ENCODE peak calls at places on chromosomes 12 and 14, in nine cellular contexts. B is pancreas; R is stimulated activated CD4-positive, alpha-beta T cell treated with anti-CD3 and anti-CD28 coated beads, Interleukin-1b, Interleukin-23, amount 100 ng/mL, for 1 hour; O is progenitor cell of endocrine pancreas; U is G401; T is kidney; I is activated CD4-positive, alpha-beta T cell treated with anti-CD3 and anti-CD28 coated beads for 36 hours; P is Karpas-422; S is GM12878. G is an unnamed sample.

GRCh38 chr14:23149745-23150144 is 30.7 kb upstream of the CEBPE start:
- DNase-seq in B (no peak), O (no peak), I (no peak), T (no peak), S (no peak), R (no peak), U (no peak), P (no peak), G (no peak)

GRCh38 chr12:68971404-68971803 is 38.4 kb upstream of the CPM start:
- DNase-seq in B (no peak), O (no peak), T (no peak), S (no peak), I (no peak), U (no peak), P (no peak), R (no peak), G (no peak)

GRCh38 chr14:89899917-89900680 is 54.4 kb downstream of the EFCAB11 start:
- DNase-seq in U (peak), I (peak), T (no peak), O (no peak), R (no peak), P (peak), S (no peak), B (no peak), G (peak)

GRCh38 chr14:34741840-34742239 is 27.4 kb upstream of the CFL2 start:
- DNase-seq in T (no peak), P (no peak), B (no peak), S (no peak), U (no peak), O (no peak), R (no peak), I (no peak), G (no peak)

GRCh38 chr14:103185051-103186027 is 62.1 kb downstream of the TNFAIP2 start:
- DNase-seq in S (no peak), P (peak), R (no peak), O (no peak), B (no peak), I (no peak), U (peak), T (no peak), G (peak)

GRCh38 chr14:74299061-74299545 is 3.6 kb downstream of the ABCD4 start:
- DNase-seq in B (no peak), T (peak), I (peak), O (no peak), R (no peak), P (no peak), U (no peak), S (no peak), G (no peak)

GRCh38 chr12:127690161-127690560 is 576.8 kb upstream of the TMEM132C start:
- DNase-seq in O (no peak), B (no peak), T (no peak), I (no peak), P (peak), S (no peak), R (no peak), U (peak), G (peak)

GRCh38 chr14:68247867-68248266 is 428.3 kb downstream of the RAD51B start:
- DNase-seq in R (no peak), U (no peak), O (no peak), I (no peak), S (no peak), P (no peak), B (no peak), T (no peak), G (no peak)

GRCh38 chr14:62125793-62126192 is 363.6 kb downstream of the SNAPC1 start:
- DNase-seq in O (no peak), R (no peak), B (no peak), U (no peak), I (no peak), T (no peak), S (no peak), P (peak), G (no peak)

GRCh38 chr12:132498931-132499330 is 9.0 kb downstream of the FBRSL1 start:
- DNase-seq in T (no peak), O (no peak), I (no peak), P (no peak), U (no peak), R (no peak), B (no peak), S (no peak), G (no peak)

GRCh38 chr14:60815371-60815770 is 80.8 kb downstream of the MNAT1 start:
- DNase-seq in P (peak), B (no peak), U (no peak), I (no peak), T (no peak), S (peak), R (no peak), O (no peak), G (peak)

GRCh38 chr12:64123448-64123847 is 98.6 kb downstream of the KICS2 start:
- DNase-seq in S (no peak), I (no peak), P (no peak), T (no peak), U (no peak), B (no peak), R (no peak), O (no peak), G (no peak)

GRCh38 chr12:18400186-18400585 is 138.9 kb downstream of the PIK3C2G start:
- DNase-seq in T (no peak), B (no peak), R (no peak), S (no peak), U (no peak), O (no peak), I (no peak), P (no peak), G (no peak)

GRCh38 chr14:88505621-88506020 is 49.2 kb downstream of the PTPN21 start:
- DNase-seq in S (no peak), T (no peak), O (no peak), P (no peak), R (no peak), B (no peak), U (no peak), I (no peak), G (no peak)

GRCh38 chr14:82488473-82488872 is 954.8 kb upstream of the SEL1L start:
- DNase-seq in O (no peak), I (no peak), U (no peak), P (no peak), R (no peak), T (no peak), S (no peak), B (peak), G (no peak)

GRCh38 chr12:1213205-1213604 is 222.2 kb downstream of the ERC1 start:
- DNase-seq in B (no peak), U (no peak), S (no peak), O (no peak), I (peak), R (no peak), T (no peak), P (no peak), G (no peak)

GRCh38 chr14:70638416-70638815 is 3.3 kb upstream of the TTC9 start:
- DNase-seq in R (no peak), I (no peak), T (no peak), U (no peak), O (no peak), S (no peak), B (no peak), P (no peak), G (no peak)

GRCh38 chr14:75604979-75605825 is 26.8 kb downstream of the FLVCR2 start:
- DNase-seq in T (no peak), R (no peak), I (no peak), U (no peak), P (no peak), O (no peak), S (no peak), B (no peak), G (no peak)

GRCh38 chr12:120125792-120126634 is 9.5 kb upstream of the RAB35 start:
- DNase-seq in R (no peak), P (no peak), B (no peak), T (no peak), I (peak), S (no peak), U (no peak), O (no peak), G (no peak)

GRCh38 chr14:79728331-79728730 is 483.0 kb downstream of the DIO2 start:
- DNase-seq in P (no peak), R (no peak), T (no peak), B (no peak), I (no peak), U (no peak), O (no peak), S (no peak), G (no peak)

GRCh38 chr14:65156568-65157366 is 54.5 kb upstream of the MAX start:
- DNase-seq in U (no peak), P (peak), S (peak), O (no peak), R (no peak), T (peak), I (no peak), B (no peak), G (peak)

GRCh38 chr14:102826751-102827675 is 49.8 kb downstream of the TRAF3 start:
- DNase-seq in P (no peak), U (no peak), T (no peak), I (no peak), R (no peak), S (no peak), O (no peak), B (no peak), G (no peak)

GRCh38 chr14:70856851-70857498 is 47.7 kb upstream of the MAP3K9 start:
- DNase-seq in R (no peak), S (no peak), I (peak), B (no peak), P (no peak), U (no peak), T (no peak), O (no peak), G (no peak)

GRCh38 chr14:22596354-22596879 is 1.7 kb upstream of the ABHD4 start:
- DNase-seq in U (no peak), I (no peak), R (no peak), B (no peak), O (no peak), S (no peak), T (no peak), P (no peak), G (no peak)

GRCh38 chr14:72781476-72782181 is 112.3 kb downstream of the DPF3 start:
- DNase-seq in S (no peak), B (no peak), R (no peak), P (no peak), I (no peak), U (peak), O (no peak), T (no peak), G (no peak)

GRCh38 chr14:102320033-102320660 is 601 bp downstream of the ZNF839 start:
- DNase-seq in B (peak), I (peak), R (no peak), T (peak), S (no peak), O (no peak), U (peak), P (peak), G (peak)

GRCh38 chr14:104536942-104537612 is 42.5 kb upstream of the C14orf180 start:
- DNase-seq in B (no peak), S (no peak), U (no peak), O (no peak), I (no peak), P (no peak), T (peak), R (no peak), G (no peak)

GRCh38 chr12:108861878-108862587 is 4.7 kb upstream of the SSH1 start:
- DNase-seq in U (no peak), B (no peak), P (peak), I (no peak), O (no peak), T (no peak), R (no peak), S (no peak), G (peak)

GRCh38 chr14:56328021-56328420 is 209.8 kb downstream of the PELI2 start:
- DNase-seq in U (no peak), T (no peak), R (no peak), O (no peak), P (no peak), B (no peak), S (no peak), I (no peak), G (no peak)

GRCh38 chr14:79369359-79370332 is 841.7 kb downstream of the DIO2 start:
- DNase-seq in S (no peak), T (no peak), U (no peak), B (peak), P (no peak), R (no peak), O (no peak), I (no peak), G (no peak)

GRCh38 chr12:120956579-120957360 is 21.6 kb upstream of the HNF1A start:
- DNase-seq in U (no peak), P (no peak), I (no peak), S (no peak), O (no peak), R (no peak), B (no peak), T (no peak), G (no peak)

GRCh38 chr12:131353376-131353775 is 357.5 kb upstream of the SFSWAP start:
- DNase-seq in P (no peak), I (no peak), U (no peak), O (no peak), R (no peak), T (no peak), B (no peak), S (no peak), G (no peak)

GRCh38 chr14:20807304-20807956 is 4.8 kb upstream of the RNASE1 start:
- DNase-seq in T (no peak), P (no peak), O (no peak), R (no peak), B (no peak), U (no peak), I (no peak), S (no peak), G (no peak)

GRCh38 chr12:1282670-1283361 is 291.8 kb downstream of the ERC1 start:
- DNase-seq in U (peak), B (no peak), T (no peak), I (no peak), R (no peak), S (no peak), P (no peak), O (no peak), G (no peak)

GRCh38 chr14:100271247-100271939 is 32.4 kb downstream of the YY1 start:
- DNase-seq in I (peak), T (no peak), O (no peak), P (peak), R (no peak), B (peak), U (peak), S (no peak), G (peak)

GRCh38 chr12:40768125-40768864 is 76.1 kb downstream of the CNTN1 start:
- DNase-seq in U (peak), R (no peak), P (no peak), O (no peak), T (no peak), B (no peak), S (no peak), I (no peak), G (no peak)

GRCh38 chr12:46371718-46372130 is 849 bp downstream of the SLC38A2 start:
- DNase-seq in S (no peak), P (peak), R (peak), T (peak), I (peak), U (no peak), O (peak), B (peak), G (peak)